ENCODE peak calls at places on chromosomes 16 and 17, in five cellular contexts. X, Y, K, C and W are unnamed samples. For H3K9me3, the result is how much of the 10 kb centered on the place peaks cover.

GRCh38 chr17:76139801-76140660 is 1.0 kb downstream of the FOXJ1 start:
- DNase-seq in C (no peak), K (peak), X (no peak), Y (no peak), W (no peak)

GRCh38 chr17:75685508-75685907 is 18.4 kb downstream of the SAP30BP start:
- DNase-seq in Y (no peak), K (no peak), C (no peak), X (no peak), W (no peak)

GRCh38 chr17:47895254-47895855 is 681 bp upstream of the SP2 start:
- DNase-seq in K (no peak), X (no peak), Y (no peak), C (peak), W (peak)

GRCh38 chr16:63146251-63146650 is 1110.0 kb upstream of the CDH8 start:
- DNase-seq in X (no peak), Y (no peak), C (no peak), K (no peak), W (no peak)

GRCh38 chr17:30812218-30813177 is 12.0 kb downstream of the CRLF3 start:
- DNase-seq in K (no peak), X (no peak), Y (no peak), C (peak), W (no peak)

GRCh38 chr17:83084621-83085056 is 5.2 kb downstream of the METRNL start:
- DNase-seq in K (no peak), Y (no peak), X (no peak), C (no peak), W (no peak)

GRCh38 chr17:74739227-74739831 is 2.3 kb downstream of the RAB37 start:
- DNase-seq in C (no peak), X (no peak), K (no peak), Y (no peak), W (no peak)

GRCh38 chr17:3385869-3386816 is at the start of gene OR3A2:
- DNase-seq in Y (no peak), X (no peak), K (peak), C (no peak), W (no peak)

GRCh38 chr16:468072-468821 is 42.8 kb downstream of the RAB11FIP3 start:
- DNase-seq in X (no peak), Y (no peak), K (no peak), C (no peak), W (no peak)

GRCh38 chr17:164536-165235 is 16.8 kb downstream of the DOC2B start:
- DNase-seq in Y (peak), X (peak), K (peak), C (peak), W (peak)

GRCh38 chr17:70171159-70171558 is 1.8 kb downstream of the KCNJ2 start:
- DNase-seq in X (no peak), Y (no peak), K (no peak), C (no peak), W (no peak)

GRCh38 chr16:47258874-47259461 is 115.2 kb upstream of the NETO2 start:
- DNase-seq in Y (peak), K (peak), X (no peak), C (peak), W (peak)

GRCh38 chr17:19978206-19978802 is 676 bp upstream of the AKAP10 start:
- DNase-seq in C (no peak), K (peak), X (no peak), Y (peak), W (no peak)

GRCh38 chr16:31451201-31451600 is 8.1 kb upstream of the ARMC5 start:
- DNase-seq in K (no peak), X (no peak), C (no peak), Y (no peak), W (no peak)

GRCh38 chr16:13178318-13178717 is 276.9 kb downstream of the SHISA9 start:
- DNase-seq in X (no peak), K (no peak), C (no peak), Y (no peak), W (no peak)

GRCh38 chr16:47944589-47944988 is 211.2 kb downstream of the ABCC12 start:
- DNase-seq in C (no peak), Y (no peak), K (no peak), X (no peak), W (no peak)

GRCh38 chr17:20092973-20093626 is 83.9 kb downstream of the SPECC1 start:
- DNase-seq in C (no peak), X (no peak), Y (no peak), K (no peak), W (no peak)

GRCh38 chr17:58330997-58331814 is 2.6 kb upstream of the TSPOAP1 start:
- DNase-seq in X (no peak), C (no peak), K (peak), Y (no peak), W (no peak)

GRCh38 chr16:56193951-56194726 is 2.9 kb downstream of the GNAO1 start:
- DNase-seq in K (peak), Y (peak), C (peak), X (peak), W (peak)

GRCh38 chr17:8681175-8681949 is 50.8 kb upstream of the MYH10 start:
- DNase-seq in X (no peak), C (peak), K (no peak), Y (no peak), W (no peak)

GRCh38 chr17:82249896-82250581 is 21.2 kb downstream of the SLC16A3 start:
- DNase-seq in K (no peak), Y (no peak), X (no peak), C (no peak), W (no peak)

GRCh38 chr17:10149573-10150399 is 48.6 kb downstream of the GAS7 start:
- DNase-seq in X (no peak), Y (peak), C (peak), K (no peak), W (peak)

GRCh38 chr16:51876934-51877333 is 670.0 kb downstream of the TOX3 start:
- DNase-seq in K (no peak), Y (no peak), C (peak), X (no peak), W (no peak)

GRCh38 chr17:21161498-21162393 is 35.0 kb downstream of the DHRS7B start:
- DNase-seq in X (no peak), K (no peak), C (peak), Y (peak), W (no peak)

GRCh38 chr16:27383511-27384243 is 18.3 kb upstream of the IL21R start:
- DNase-seq in X (no peak), C (no peak), Y (no peak), K (no peak), W (no peak)

GRCh38 chr17:64109400-64109799 is 20.5 kb downstream of the ERN1 start:
- DNase-seq in X (no peak), C (no peak), Y (no peak), K (peak), W (peak)

GRCh38 chr17:788551-788950 is 6.4 kb downstream of the MRM3 start:
- DNase-seq in X (no peak), C (no peak), K (no peak), Y (no peak), W (no peak)

GRCh38 chr16:20315764-20316163 is 11.5 kb downstream of the GP2 start:
- DNase-seq in C (no peak), K (no peak), Y (no peak), X (no peak), W (no peak)

GRCh38 chr17:57166803-57167202 is 81.8 kb downstream of the AKAP1 start:
- DNase-seq in K (peak), C (no peak), Y (no peak), X (no peak), W (peak)
- H2BK5ac ChIP-seq in K (no peak), C (no peak), Y (no peak), X (no peak), W (no peak)

GRCh38 chr17:53093386-53093785 is 729.3 kb upstream of the KIF2B start:
- DNase-seq in X (no peak), Y (no peak), K (no peak), C (no peak), W (no peak)
- H3K9me3 ChIP-seq in X (under half), Y (under half), K (under half), C (under half), W (under half)

DNA sequence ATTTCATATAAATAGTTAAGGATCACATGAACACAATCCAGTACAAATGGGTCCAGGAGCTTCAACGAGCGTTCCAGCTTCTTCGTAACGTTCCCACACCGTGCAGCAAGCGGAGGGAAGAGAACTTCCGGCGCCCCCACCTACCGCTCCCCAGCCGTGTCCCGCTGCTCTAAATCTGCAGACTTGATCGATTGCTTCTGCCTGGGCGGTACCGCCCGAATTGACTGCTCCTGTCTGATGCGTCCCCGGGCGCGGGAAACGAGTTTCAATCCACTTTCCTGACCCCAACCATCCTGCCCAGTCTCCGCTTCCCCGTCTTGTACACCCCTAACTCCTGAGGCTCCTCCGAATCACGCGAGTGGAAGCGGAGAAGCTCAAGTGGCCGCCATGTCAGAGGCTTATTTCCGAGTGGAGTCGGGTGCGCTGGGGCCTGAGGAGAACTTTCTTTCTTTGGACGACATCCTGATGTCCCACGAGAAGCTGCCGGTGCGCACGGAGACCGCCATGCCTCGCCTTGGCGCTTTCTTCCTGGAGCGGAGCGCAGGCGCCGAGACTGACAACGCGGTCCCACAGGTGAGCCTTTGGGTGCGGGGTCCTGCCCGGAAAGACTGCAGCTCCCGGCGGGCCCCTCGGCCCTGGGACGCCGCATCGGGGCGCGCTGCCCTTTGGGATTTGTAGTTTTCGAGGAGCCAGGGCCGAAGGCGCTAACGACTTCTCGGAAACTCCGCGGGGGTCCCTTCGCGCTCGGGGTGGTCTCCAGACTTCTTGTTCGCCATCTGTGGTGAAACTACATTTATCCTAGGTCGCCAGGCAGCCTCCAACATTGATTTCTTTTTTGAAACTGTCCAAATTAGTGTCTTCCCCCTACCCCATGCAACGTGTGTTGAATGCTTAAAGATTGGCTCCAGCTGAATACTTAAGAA is at the start of gene GINS3:
- DNase-seq in Y (peak), C (peak), K (peak), X (peak), W (peak)
- H3K4ac ChIP-seq in Y (peak), C (peak), K (no peak), X (no peak), W (no peak)

GRCh38 chr17:79163071-79163470 is 88.4 kb downstream of the ENGASE start:
- DNase-seq in K (no peak), X (no peak), Y (no peak), C (no peak), W (no peak)

GRCh38 chr17:79165296-79165695 is 90.7 kb downstream of the ENGASE start:
- DNase-seq in Y (no peak), K (no peak), X (no peak), C (no peak), W (no peak)

GRCh38 chr17:79165756-79166473 is 91.3 kb downstream of the ENGASE start:
- DNase-seq in K (no peak), Y (no peak), X (no peak), C (no peak), W (no peak)

GRCh38 chr17:79162012-79162577 is 87.5 kb downstream of the ENGASE start:
- DNase-seq in X (no peak), C (no peak), Y (no peak), K (no peak), W (no peak)

GRCh38 chr17:79164408-79164807 is 89.8 kb downstream of the ENGASE start:
- DNase-seq in C (no peak), K (no peak), X (no peak), Y (no peak), W (no peak)
- H2BK5ac ChIP-seq in C (no peak), K (no peak), X (peak), Y (no peak), W (no peak)

GRCh38 chr16:34078697-34079096 is 619.3 kb downstream of the TP53TG3F start:
- DNase-seq in Y (no peak), X (peak), C (peak), K (no peak), W (no peak)
- H3K9me3 ChIP-seq in Y (half or more), X (under half), C (under half), K (half or more), W (under half)

GRCh38 chr17:27352481-27353460 is 58.9 kb downstream of the WSB1 start:
- DNase-seq in K (no peak), C (peak), X (no peak), Y (no peak), W (peak)
- H3K4ac ChIP-seq in K (no peak), C (peak), X (no peak), Y (peak), W (peak)

DNA sequence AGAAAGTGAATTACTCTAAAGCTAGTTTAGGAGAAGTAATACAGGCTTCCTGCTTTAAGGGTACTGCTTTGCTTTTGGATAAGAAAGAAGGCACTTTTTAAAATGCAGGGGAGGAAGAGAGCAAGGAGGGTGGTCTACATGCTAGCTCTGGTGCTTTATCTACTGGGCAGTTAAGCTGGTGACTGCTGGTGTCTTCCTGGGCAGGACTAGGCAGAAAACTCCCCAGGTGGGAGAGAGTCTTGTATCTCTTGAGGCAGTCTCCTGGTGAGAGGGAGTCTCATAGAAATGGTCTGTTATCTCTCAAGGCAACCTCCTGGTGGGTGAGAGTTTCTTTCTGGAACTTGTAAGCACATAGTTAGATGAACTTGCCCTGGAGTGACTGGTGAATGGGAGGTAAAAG is 953.9 kb upstream of the GOT2 start:
- DNase-seq in Y (no peak), C (no peak), X (no peak), K (no peak), W (no peak)
- H2BK5ac ChIP-seq in Y (no peak), C (no peak), X (no peak), K (no peak), W (no peak)